ENCODE peak calls at places on chromosomes 11 and 22, in five cellular contexts. One of them, this sample, is unnamed.

GRCh38 chr11:22786475-22786874 is 43.1 kb downstream of the SVIP start:
- DNase-seq in coronary artery: no peak
- DNase-seq in neuronal stem cell: no peak
- DNase-seq in cardiac fibroblast: no peak
- DNase-seq in lung: no peak
- DNase-seq in this sample: no peak

GRCh38 chr11:9851366-9851765 is 187.5 kb downstream of the SWAP70 start:
- DNase-seq in cardiac fibroblast: peak
- DNase-seq in coronary artery: no peak
- DNase-seq in neuronal stem cell: no peak
- DNase-seq in lung: no peak
- DNase-seq in this sample: no peak

GRCh38 chr11:10208045-10208674 is 85.9 kb downstream of the SBF2 start:
- DNase-seq in cardiac fibroblast: peak
- DNase-seq in lung: no peak
- DNase-seq in neuronal stem cell: peak
- DNase-seq in coronary artery: no peak
- DNase-seq in this sample: no peak

GRCh38 chr11:129703846-129704245 is 111.8 kb upstream of the TMEM45B start:
- DNase-seq in lung: no peak
- DNase-seq in neuronal stem cell: no peak
- DNase-seq in cardiac fibroblast: no peak
- DNase-seq in coronary artery: no peak
- DNase-seq in this sample: no peak

GRCh38 chr11:19389787-19390303 is 149.1 kb upstream of the E2F8 start:
- DNase-seq in coronary artery: no peak
- DNase-seq in cardiac fibroblast: peak
- DNase-seq in neuronal stem cell: no peak
- DNase-seq in lung: peak
- DNase-seq in this sample: no peak

GRCh38 chr22:36301384-36301828 is 48.5 kb downstream of the APOL1 start:
- DNase-seq in neuronal stem cell: peak
- DNase-seq in lung: peak
- DNase-seq in coronary artery: no peak
- DNase-seq in cardiac fibroblast: peak
- DNase-seq in this sample: no peak

GRCh38 chr11:8373519-8374432 is 110.1 kb upstream of the LMO1 start:
- DNase-seq in cardiac fibroblast: no peak
- DNase-seq in lung: no peak
- DNase-seq in neuronal stem cell: no peak
- DNase-seq in coronary artery: peak
- DNase-seq in this sample: no peak

GRCh38 chr11:64556721-64557250 is 34.2 kb upstream of the SLC22A12 start:
- DNase-seq in lung: no peak
- DNase-seq in cardiac fibroblast: no peak
- DNase-seq in coronary artery: no peak
- DNase-seq in neuronal stem cell: no peak
- DNase-seq in this sample: no peak

GRCh38 chr11:119056397-119056999 is 507 bp downstream of the HYOU1 start:
- DNase-seq in lung: peak
- DNase-seq in neuronal stem cell: peak
- DNase-seq in cardiac fibroblast: peak
- DNase-seq in coronary artery: peak
- DNase-seq in this sample: no peak

GRCh38 chr22:40107756-40108437 is 69.8 kb upstream of the TNRC6B start:
- DNase-seq in neuronal stem cell: no peak
- DNase-seq in coronary artery: no peak
- DNase-seq in cardiac fibroblast: peak
- DNase-seq in lung: no peak
- DNase-seq in this sample: no peak

GRCh38 chr11:2289350-2289749 is 12.4 kb downstream of the C11orf21 start:
- DNase-seq in coronary artery: peak
- DNase-seq in cardiac fibroblast: no peak
- DNase-seq in neuronal stem cell: no peak
- DNase-seq in lung: no peak
- DNase-seq in this sample: no peak

GRCh38 chr11:1843796-1844195 is 5.0 kb downstream of the TNNI2 start:
- DNase-seq in lung: no peak
- DNase-seq in neuronal stem cell: no peak
- DNase-seq in cardiac fibroblast: no peak
- DNase-seq in coronary artery: no peak
- DNase-seq in this sample: no peak

DNA sequence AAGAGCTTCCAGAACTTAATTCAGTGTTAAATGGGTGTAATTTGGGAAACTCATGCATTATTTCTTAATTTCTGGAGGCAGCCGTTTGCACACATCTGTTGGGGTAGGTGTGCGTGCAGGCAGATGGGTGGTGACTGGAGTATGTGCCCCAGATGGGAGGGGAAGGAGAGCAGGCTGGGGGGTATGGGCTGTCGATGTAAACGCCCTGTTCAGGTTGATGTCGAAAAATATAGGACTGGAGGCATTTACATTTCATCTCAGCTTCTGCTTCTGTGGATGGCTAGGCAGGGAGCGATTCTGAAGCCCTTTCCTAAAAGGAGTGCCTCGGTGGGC is 13.8 kb upstream of the SHISAL1 start:
- DNase-seq in coronary artery: no peak
- DNase-seq in neuronal stem cell: no peak
- DNase-seq in cardiac fibroblast: no peak
- DNase-seq in lung: no peak
- DNase-seq in this sample: no peak
- H3K4me3 ChIP-seq in coronary artery: peak
- H3K4me3 ChIP-seq in neuronal stem cell: peak
- H3K4me3 ChIP-seq in cardiac fibroblast: peak
- H3K4me3 ChIP-seq in lung: no peak
- H3K4me3 ChIP-seq in this sample: peak

GRCh38 chr22:26442086-26442756 is 13.2 kb downstream of the ASPHD2 start:
- DNase-seq in coronary artery: no peak
- DNase-seq in lung: no peak
- DNase-seq in cardiac fibroblast: peak
- DNase-seq in neuronal stem cell: no peak
- DNase-seq in this sample: no peak

GRCh38 chr22:26445577-26446275 is 16.7 kb downstream of the ASPHD2 start:
- DNase-seq in coronary artery: no peak
- DNase-seq in neuronal stem cell: no peak
- DNase-seq in lung: no peak
- DNase-seq in cardiac fibroblast: no peak
- DNase-seq in this sample: no peak

GRCh38 chr22:26446808-26447515 is 17.9 kb downstream of the ASPHD2 start:
- DNase-seq in coronary artery: no peak
- DNase-seq in neuronal stem cell: no peak
- DNase-seq in cardiac fibroblast: no peak
- DNase-seq in lung: no peak
- DNase-seq in this sample: no peak

GRCh38 chr22:26443901-26444300 is 14.8 kb downstream of the ASPHD2 start:
- DNase-seq in coronary artery: no peak
- DNase-seq in neuronal stem cell: no peak
- DNase-seq in cardiac fibroblast: no peak
- DNase-seq in lung: no peak
- DNase-seq in this sample: no peak

GRCh38 chr22:26444777-26445176 is 15.7 kb downstream of the ASPHD2 start:
- DNase-seq in lung: no peak
- DNase-seq in cardiac fibroblast: no peak
- DNase-seq in coronary artery: no peak
- DNase-seq in neuronal stem cell: no peak
- DNase-seq in this sample: no peak
- H3K4me3 ChIP-seq in lung: no peak
- H3K4me3 ChIP-seq in cardiac fibroblast: no peak
- H3K4me3 ChIP-seq in coronary artery: no peak
- H3K4me3 ChIP-seq in neuronal stem cell: no peak
- H3K4me3 ChIP-seq in this sample: no peak

GRCh38 chr11:12007230-12007593 is 1.2 kb downstream of the DKK3 start:
- DNase-seq in neuronal stem cell: no peak
- DNase-seq in coronary artery: no peak
- DNase-seq in cardiac fibroblast: no peak
- DNase-seq in lung: no peak
- DNase-seq in this sample: no peak
- H3K4me3 ChIP-seq in neuronal stem cell: no peak
- H3K4me3 ChIP-seq in coronary artery: peak
- H3K4me3 ChIP-seq in cardiac fibroblast: no peak
- H3K4me3 ChIP-seq in lung: no peak
- H3K4me3 ChIP-seq in this sample: peak

DNA sequence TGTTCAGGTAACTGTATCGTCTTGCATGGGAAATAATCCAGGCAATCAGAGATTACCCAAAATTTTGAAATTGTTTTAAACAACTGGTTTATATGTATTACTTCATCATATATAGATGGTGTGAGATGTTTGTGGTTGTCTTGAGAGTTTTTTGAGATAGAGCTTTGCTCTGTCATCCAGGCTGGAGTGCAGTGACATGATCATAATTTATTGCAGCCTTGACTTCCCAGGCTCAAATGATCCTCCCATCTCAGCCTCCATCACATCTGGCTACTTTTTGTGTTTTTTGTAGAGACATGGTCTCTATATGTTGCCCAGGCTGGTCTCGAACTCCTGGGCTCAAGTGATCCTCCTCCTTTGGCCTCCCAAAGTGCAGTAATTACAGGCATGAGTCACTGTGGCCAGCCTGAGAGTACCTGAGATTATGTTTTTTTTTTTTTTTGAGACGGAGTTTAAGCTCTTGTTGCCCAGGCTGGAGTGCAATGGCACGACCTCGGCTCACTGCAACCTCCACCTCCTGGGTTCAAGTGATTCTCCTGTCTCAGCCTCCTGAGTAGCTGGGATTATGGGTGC is 11.5 kb downstream of the CTNND1 start:
- DNase-seq in neuronal stem cell: no peak
- DNase-seq in coronary artery: no peak
- DNase-seq in lung: no peak
- DNase-seq in cardiac fibroblast: no peak
- DNase-seq in this sample: no peak
- H3K4me3 ChIP-seq in neuronal stem cell: no peak
- H3K4me3 ChIP-seq in coronary artery: no peak
- H3K4me3 ChIP-seq in lung: no peak
- H3K4me3 ChIP-seq in cardiac fibroblast: no peak
- H3K4me3 ChIP-seq in this sample: no peak

GRCh38 chr22:42958937-42959336 is 56.0 kb downstream of the PACSIN2 start:
- DNase-seq in lung: no peak
- DNase-seq in cardiac fibroblast: no peak
- DNase-seq in neuronal stem cell: no peak
- DNase-seq in coronary artery: peak
- DNase-seq in this sample: no peak
- H3K4me3 ChIP-seq in lung: no peak
- H3K4me3 ChIP-seq in cardiac fibroblast: peak
- H3K4me3 ChIP-seq in neuronal stem cell: no peak
- H3K4me3 ChIP-seq in coronary artery: peak
- H3K4me3 ChIP-seq in this sample: no peak

This sample was measured in vagina.